ENCODE peak calls at places on chromosomes 3 and 15, in six cellular contexts. One of them, this sample, is unnamed.

GRCh38 chr3:116280130-116280740 is 165.1 kb downstream of the LSAMP start:
- DNase-seq in endothelial cell: no peak
- DNase-seq in fibroblast of mammary gland: no peak
- DNase-seq in SK-N-SH: no peak
- DNase-seq in heart left ventricle: no peak
- DNase-seq in GM12865: no peak
- DNase-seq in this sample: no peak

GRCh38 chr3:148203263-148204010 is 494.3 kb upstream of the AGTR1 start:
- DNase-seq in heart left ventricle: no peak
- DNase-seq in fibroblast of mammary gland: peak
- DNase-seq in endothelial cell: no peak
- DNase-seq in GM12865: peak
- DNase-seq in SK-N-SH: peak
- DNase-seq in this sample: no peak

GRCh38 chr3:145013931-145014330 is 1042.3 kb downstream of the DIPK2A start:
- DNase-seq in GM12865: no peak
- DNase-seq in heart left ventricle: no peak
- DNase-seq in endothelial cell: no peak
- DNase-seq in SK-N-SH: no peak
- DNase-seq in fibroblast of mammary gland: peak
- DNase-seq in this sample: no peak

GRCh38 chr3:147371141-147371540 is 35.2 kb downstream of the ZIC4 start:
- DNase-seq in endothelial cell: no peak
- DNase-seq in heart left ventricle: no peak
- DNase-seq in fibroblast of mammary gland: no peak
- DNase-seq in GM12865: no peak
- DNase-seq in SK-N-SH: no peak
- DNase-seq in this sample: no peak

GRCh38 chr15:81336568-81336967 is 12.6 kb upstream of the STARD5 start:
- DNase-seq in endothelial cell: no peak
- DNase-seq in heart left ventricle: no peak
- DNase-seq in GM12865: peak
- DNase-seq in fibroblast of mammary gland: peak
- DNase-seq in SK-N-SH: no peak
- DNase-seq in this sample: peak

GRCh38 chr15:46354443-46354842 is 719.6 kb downstream of the SQOR start:
- DNase-seq in heart left ventricle: no peak
- DNase-seq in SK-N-SH: no peak
- DNase-seq in GM12865: no peak
- DNase-seq in fibroblast of mammary gland: no peak
- DNase-seq in endothelial cell: no peak
- DNase-seq in this sample: no peak

GRCh38 chr15:26967719-26968269 is 3.2 kb upstream of the GABRG3 start:
- DNase-seq in fibroblast of mammary gland: no peak
- DNase-seq in GM12865: no peak
- DNase-seq in SK-N-SH: peak
- DNase-seq in heart left ventricle: no peak
- DNase-seq in endothelial cell: peak
- DNase-seq in this sample: no peak

GRCh38 chr15:70356062-70356860 is 258.5 kb upstream of the TLE3 start:
- DNase-seq in endothelial cell: no peak
- DNase-seq in SK-N-SH: no peak
- DNase-seq in heart left ventricle: no peak
- DNase-seq in GM12865: no peak
- DNase-seq in fibroblast of mammary gland: no peak
- DNase-seq in this sample: no peak

GRCh38 chr15:69551391-69552056 is 98.9 kb downstream of the RPLP1 start:
- DNase-seq in heart left ventricle: no peak
- DNase-seq in GM12865: no peak
- DNase-seq in SK-N-SH: no peak
- DNase-seq in endothelial cell: no peak
- DNase-seq in fibroblast of mammary gland: no peak
- DNase-seq in this sample: no peak

GRCh38 chr3:183038764-183039163 is 58.4 kb upstream of the DCUN1D1 start:
- DNase-seq in endothelial cell: no peak
- DNase-seq in heart left ventricle: no peak
- DNase-seq in fibroblast of mammary gland: no peak
- DNase-seq in SK-N-SH: no peak
- DNase-seq in GM12865: no peak
- DNase-seq in this sample: no peak

GRCh38 chr3:158845748-158846350 is 44.0 kb downstream of the MFSD1 start:
- DNase-seq in endothelial cell: peak
- DNase-seq in GM12865: peak
- DNase-seq in heart left ventricle: no peak
- DNase-seq in fibroblast of mammary gland: peak
- DNase-seq in SK-N-SH: peak
- DNase-seq in this sample: peak

GRCh38 chr3:185976100-185976499 is 38.3 kb upstream of the TRA2B start:
- DNase-seq in heart left ventricle: no peak
- DNase-seq in GM12865: no peak
- DNase-seq in SK-N-SH: no peak
- DNase-seq in endothelial cell: no peak
- DNase-seq in fibroblast of mammary gland: no peak
- DNase-seq in this sample: no peak

GRCh38 chr3:185979721-185980121 is 41.9 kb upstream of the TRA2B start:
- DNase-seq in GM12865: no peak
- DNase-seq in fibroblast of mammary gland: no peak
- DNase-seq in SK-N-SH: no peak
- DNase-seq in heart left ventricle: no peak
- DNase-seq in endothelial cell: peak
- DNase-seq in this sample: no peak

GRCh38 chr3:185976977-185977678 is 39.3 kb upstream of the TRA2B start:
- DNase-seq in heart left ventricle: peak
- DNase-seq in fibroblast of mammary gland: peak
- DNase-seq in SK-N-SH: peak
- DNase-seq in GM12865: peak
- DNase-seq in endothelial cell: peak
- DNase-seq in this sample: peak

GRCh38 chr3:185978516-185978915 is 40.7 kb upstream of the TRA2B start:
- DNase-seq in endothelial cell: no peak
- DNase-seq in fibroblast of mammary gland: no peak
- DNase-seq in heart left ventricle: no peak
- DNase-seq in GM12865: no peak
- DNase-seq in SK-N-SH: no peak
- DNase-seq in this sample: no peak

GRCh38 chr3:185977679-185978040 is 39.8 kb upstream of the TRA2B start:
- DNase-seq in GM12865: no peak
- DNase-seq in SK-N-SH: no peak
- DNase-seq in endothelial cell: no peak
- DNase-seq in heart left ventricle: no peak
- DNase-seq in fibroblast of mammary gland: no peak
- DNase-seq in this sample: no peak
- TF ChIP-seq CTCF in GM12865: no peak
- TF ChIP-seq CTCF in SK-N-SH: no peak
- TF ChIP-seq CTCF in endothelial cell: peak
- TF ChIP-seq CTCF in heart left ventricle: no peak
- TF ChIP-seq CTCF in fibroblast of mammary gland: no peak
- TF ChIP-seq CTCF in this sample: no peak

GRCh38 chr15:38071211-38071972 is 137.0 kb downstream of the TMCO5A start:
- DNase-seq in heart left ventricle: no peak
- DNase-seq in fibroblast of mammary gland: no peak
- DNase-seq in GM12865: no peak
- DNase-seq in SK-N-SH: no peak
- DNase-seq in endothelial cell: no peak
- DNase-seq in this sample: no peak

GRCh38 chr15:38073278-38073930 is 139.0 kb downstream of the TMCO5A start:
- DNase-seq in fibroblast of mammary gland: peak
- DNase-seq in endothelial cell: peak
- DNase-seq in SK-N-SH: no peak
- DNase-seq in heart left ventricle: no peak
- DNase-seq in GM12865: no peak
- DNase-seq in this sample: no peak

GRCh38 chr15:38074029-38074428 is 139.6 kb downstream of the TMCO5A start:
- DNase-seq in endothelial cell: no peak
- DNase-seq in fibroblast of mammary gland: peak
- DNase-seq in GM12865: no peak
- DNase-seq in heart left ventricle: no peak
- DNase-seq in SK-N-SH: no peak
- DNase-seq in this sample: no peak

GRCh38 chr15:38072007-38072506 is 137.6 kb downstream of the TMCO5A start:
- DNase-seq in endothelial cell: no peak
- DNase-seq in GM12865: no peak
- DNase-seq in fibroblast of mammary gland: no peak
- DNase-seq in heart left ventricle: no peak
- DNase-seq in SK-N-SH: no peak
- DNase-seq in this sample: peak

GRCh38 chr15:38072507-38073277 is 138.3 kb downstream of the TMCO5A start:
- DNase-seq in endothelial cell: peak
- DNase-seq in SK-N-SH: peak
- DNase-seq in fibroblast of mammary gland: peak
- DNase-seq in heart left ventricle: peak
- DNase-seq in GM12865: peak
- DNase-seq in this sample: peak
- TF ChIP-seq CTCF in endothelial cell: no peak
- TF ChIP-seq CTCF in SK-N-SH: peak
- TF ChIP-seq CTCF in fibroblast of mammary gland: peak
- TF ChIP-seq CTCF in heart left ventricle: peak
- TF ChIP-seq CTCF in GM12865: peak
- TF ChIP-seq CTCF in this sample: no peak

DNA sequence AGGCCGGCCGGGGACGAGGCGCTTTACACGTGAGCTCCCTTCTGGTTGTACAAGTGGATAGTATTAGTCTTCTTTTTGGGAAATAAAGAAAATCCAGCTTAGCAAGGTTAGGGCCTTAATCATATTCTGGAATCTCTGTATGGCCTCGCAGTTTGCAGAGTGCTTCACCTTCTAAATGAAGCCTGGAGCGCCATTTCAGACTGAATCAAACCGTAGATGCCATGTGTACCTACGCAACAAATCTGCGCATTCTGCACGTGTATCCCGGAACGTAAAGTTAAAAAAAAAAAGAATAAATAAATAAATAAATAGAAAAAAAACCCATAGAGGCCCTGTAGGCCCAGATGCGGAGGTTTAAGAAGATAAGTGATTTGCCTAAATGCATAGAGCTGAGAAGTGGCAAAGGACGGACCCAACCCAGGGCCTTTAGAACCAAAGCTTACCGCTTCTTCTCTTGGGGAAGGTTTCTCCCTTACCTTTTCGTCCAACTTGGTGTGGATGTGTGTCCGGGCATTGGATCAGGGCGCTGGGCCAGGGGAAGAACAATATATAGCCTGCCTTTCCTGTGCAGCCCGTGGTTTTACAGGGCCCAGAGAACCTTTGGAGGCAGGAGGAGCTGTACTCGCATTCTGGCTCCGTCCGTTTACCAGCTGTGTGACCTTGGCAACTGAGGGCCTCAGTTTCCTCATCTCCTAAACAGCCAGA is 516 bp upstream of the P3H2 start:
- DNase-seq in GM12865: no peak
- DNase-seq in endothelial cell: no peak
- DNase-seq in SK-N-SH: no peak
- DNase-seq in fibroblast of mammary gland: no peak
- DNase-seq in heart left ventricle: no peak
- DNase-seq in this sample: no peak
- TF ChIP-seq CTCF in GM12865: no peak
- TF ChIP-seq CTCF in endothelial cell: no peak
- TF ChIP-seq CTCF in SK-N-SH: no peak
- TF ChIP-seq CTCF in fibroblast of mammary gland: no peak
- TF ChIP-seq CTCF in heart left ventricle: no peak
- TF ChIP-seq CTCF in this sample: peak

GRCh38 chr15:78737187-78737820 is 74.0 kb downstream of the ADAMTS7 start:
- DNase-seq in heart left ventricle: no peak
- DNase-seq in SK-N-SH: no peak
- DNase-seq in endothelial cell: no peak
- DNase-seq in GM12865: no peak
- DNase-seq in fibroblast of mammary gland: no peak
- DNase-seq in this sample: no peak

GRCh38 chr15:78740904-78741274 is 70.4 kb downstream of the ADAMTS7 start:
- DNase-seq in fibroblast of mammary gland: no peak
- DNase-seq in SK-N-SH: no peak
- DNase-seq in GM12865: no peak
- DNase-seq in heart left ventricle: no peak
- DNase-seq in endothelial cell: no peak
- DNase-seq in this sample: no peak

GRCh38 chr15:78734441-78735064 is 76.7 kb downstream of the ADAMTS7 start:
- DNase-seq in GM12865: no peak
- DNase-seq in SK-N-SH: no peak
- DNase-seq in fibroblast of mammary gland: no peak
- DNase-seq in heart left ventricle: no peak
- DNase-seq in endothelial cell: no peak
- DNase-seq in this sample: no peak

GRCh38 chr15:78739206-78739605 is 72.1 kb downstream of the ADAMTS7 start:
- DNase-seq in fibroblast of mammary gland: no peak
- DNase-seq in endothelial cell: no peak
- DNase-seq in SK-N-SH: no peak
- DNase-seq in GM12865: no peak
- DNase-seq in heart left ventricle: no peak
- DNase-seq in this sample: no peak

GRCh38 chr15:78739996-78740903 is 71.0 kb downstream of the ADAMTS7 start:
- DNase-seq in SK-N-SH: peak
- DNase-seq in GM12865: peak
- DNase-seq in heart left ventricle: no peak
- DNase-seq in fibroblast of mammary gland: peak
- DNase-seq in endothelial cell: peak
- DNase-seq in this sample: peak
- TF ChIP-seq CTCF in SK-N-SH: peak
- TF ChIP-seq CTCF in GM12865: peak
- TF ChIP-seq CTCF in heart left ventricle: peak
- TF ChIP-seq CTCF in fibroblast of mammary gland: peak
- TF ChIP-seq CTCF in endothelial cell: peak
- TF ChIP-seq CTCF in this sample: peak

This sample was measured in activated CD8-positive, alpha-beta T cell treated with anti-CD3 and anti-CD28 coated beads for 36 hours.